ENCODE peak calls at places on chromosomes 16 and 17, in nine cellular contexts. C, A, V, N, H, K, T, Z and U are unnamed samples.

GRCh38 chr17:60471451-60471850 is 49.2 kb downstream of the CHCT1 start:
- DNase-seq in C (no peak), V (no peak), Z (no peak), N (no peak), H (no peak), K (no peak), A (no peak), T (no peak), U (no peak)

GRCh38 chr17:57781386-57782050 is 36.4 kb upstream of the CCDC182 start:
- DNase-seq in Z (no peak), C (no peak), K (no peak), T (no peak), A (no peak), V (no peak), N (no peak), H (no peak), U (no peak)

GRCh38 chr16:2224183-2224486 is 744 bp downstream of the E4F1 start:
- DNase-seq in V (no peak), Z (no peak), H (no peak), N (no peak), C (no peak), T (no peak), K (no peak), A (no peak), U (no peak)

GRCh38 chr16:3348547-3349167 is 7.0 kb upstream of the OR2C1 start:
- DNase-seq in T (no peak), N (no peak), V (peak; percentile 92), K (no peak), H (no peak), Z (no peak), A (no peak), C (no peak), U (no peak)

GRCh38 chr17:75724016-75725003 is 3.1 kb downstream of the ITGB4 start:
- DNase-seq in A (no peak), K (no peak), Z (no peak), V (no peak), N (no peak), C (no peak), H (no peak), T (peak; percentile 39), U (peak; percentile 30)

GRCh38 chr17:31496601-31497000 is 105.1 kb downstream of the RAB11FIP4 start:
- DNase-seq in A (no peak), Z (no peak), C (no peak), V (no peak), T (no peak), H (no peak), N (no peak), K (no peak), U (no peak)

GRCh38 chr16:49827806-49828428 is 28.0 kb downstream of the ZNF423 start:
- DNase-seq in K (no peak), C (no peak), N (no peak), H (no peak), Z (no peak), A (no peak), T (no peak), V (no peak), U (no peak)

GRCh38 chr16:65117701-65118448 is 4.0 kb downstream of the CDH11 start:
- DNase-seq in V (peak; percentile 75), A (peak; percentile 68), N (no peak), C (peak; percentile 88), H (peak; percentile 62), Z (peak; percentile 60), T (peak; percentile 73), K (peak; percentile 57), U (peak; percentile 70)

GRCh38 chr16:17138801-17139200 is 332.0 kb downstream of the XYLT1 start:
- DNase-seq in H (no peak), Z (no peak), A (no peak), C (peak; percentile 62), K (no peak), T (no peak), N (no peak), V (no peak), U (no peak)

GRCh38 chr17:82330322-82331239 is 3.0 kb downstream of the SECTM1 start:
- DNase-seq in H (peak; percentile 63), Z (no peak), A (no peak), N (no peak), V (peak; percentile 63), C (no peak), K (no peak), T (no peak), U (peak; percentile 68)

GRCh38 chr16:66942981-66943380 is 7.7 kb downstream of the CES2 start:
- DNase-seq in V (no peak), C (no peak), N (no peak), K (no peak), T (no peak), A (no peak), Z (no peak), H (no peak), U (no peak)

GRCh38 chr16:10016761-10017160 is 165.5 kb downstream of the GRIN2A start:
- DNase-seq in V (no peak), H (no peak), K (no peak), Z (no peak), T (no peak), A (no peak), C (no peak), N (no peak), U (no peak)

GRCh38 chr16:58842156-58842555 is 108.0 kb upstream of the GOT2 start:
- DNase-seq in T (no peak), K (no peak), Z (no peak), A (no peak), H (no peak), N (no peak), C (no peak), V (no peak), U (no peak)

GRCh38 chr16:58837950-58838349 is 103.8 kb upstream of the GOT2 start:
- DNase-seq in N (no peak), A (no peak), Z (no peak), V (no peak), K (no peak), C (no peak), H (no peak), T (no peak), U (no peak)

GRCh38 chr16:58832496-58832895 is 98.4 kb upstream of the GOT2 start:
- DNase-seq in V (no peak), Z (no peak), K (no peak), N (no peak), H (no peak), T (no peak), A (no peak), C (no peak), U (no peak)

DNA sequence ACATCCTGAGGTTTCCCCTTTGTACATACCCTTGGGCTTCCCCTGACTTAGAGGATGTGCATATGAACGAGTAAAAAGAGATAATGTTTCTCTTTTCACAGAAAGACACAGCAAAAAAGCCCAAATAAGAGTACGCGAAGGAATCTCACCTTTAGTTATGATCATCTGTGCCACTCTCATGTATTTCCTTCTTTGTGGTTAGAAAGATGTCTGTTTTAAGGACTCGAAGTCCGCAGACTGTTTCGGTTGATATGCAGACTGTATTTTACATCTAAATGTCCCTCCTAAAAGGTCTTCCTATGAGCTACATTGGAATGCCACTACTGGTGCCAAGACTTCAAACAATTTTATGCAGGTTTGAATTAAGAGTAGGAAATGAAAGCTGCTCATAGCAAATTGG is 102.3 kb upstream of the GOT2 start:
- DNase-seq in A (no peak), Z (no peak), T (no peak), C (no peak), H (no peak), N (no peak), K (no peak), V (no peak), U (no peak)
- H3K4me1 ChIP-seq in A (no peaks in the 10 kb centered on the region), Z (no peaks in the 10 kb centered on the region), T (no peaks in the 10 kb centered on the region), C (no peaks in the 10 kb centered on the region), H (no peaks in the 10 kb centered on the region), N (no peaks in the 10 kb centered on the region), K (no peaks in the 10 kb centered on the region), V (no peaks in the 10 kb centered on the region), U (no peaks in the 10 kb centered on the region)

GRCh38 chr16:58591083-58591482 is 38.5 kb downstream of the CNOT1 start:
- DNase-seq in A (no peak), C (no peak), H (no peak), V (no peak), N (no peak), Z (no peak), T (no peak), K (no peak), U (no peak)
- H3K4me3 ChIP-seq in A (no peak overlapping the region), C (no peak overlapping the region), H (no peak overlapping the region), V (no peak overlapping the region), N (no peak overlapping the region), Z (no peak overlapping the region), T (no peak overlapping the region), K (no peak overlapping the region), U (no peak overlapping the region)

DNA sequence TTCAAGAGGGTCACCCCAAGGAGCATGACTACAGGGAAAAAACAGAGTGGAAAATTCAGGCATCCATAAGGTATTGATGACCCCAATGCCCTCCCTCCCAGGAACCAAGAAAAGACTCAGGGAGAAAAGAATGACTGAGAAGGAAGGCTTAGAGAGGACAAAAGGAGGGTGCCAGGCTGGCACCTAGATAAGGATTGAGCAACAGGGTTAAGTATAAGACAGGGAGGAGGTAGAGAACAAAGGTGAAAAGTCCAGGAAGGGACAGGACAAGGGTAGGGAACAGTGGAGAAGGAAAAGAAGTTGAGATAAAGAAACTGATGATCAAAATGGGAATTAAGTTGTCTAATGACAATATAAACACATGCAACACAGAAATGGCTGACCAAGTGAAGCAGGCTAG is 2.5 kb downstream of the SLC35B1 start:
- DNase-seq in T (no peak), K (no peak), V (no peak), C (no peak), N (no peak), A (no peak), Z (no peak), H (no peak), U (no peak)
- H3K4me1 ChIP-seq in T (peaks cover 10% of the 10 kb centered on the region), K (peaks cover 15% of the 10 kb centered on the region), V (peaks cover 19% of the 10 kb centered on the region), C (peaks cover 2% of the 10 kb centered on the region), N (peaks cover 22% of the 10 kb centered on the region), A (no peaks in the 10 kb centered on the region), Z (peaks cover 10% of the 10 kb centered on the region), H (peaks cover 7% of the 10 kb centered on the region), U (peaks cover 31% of the 10 kb centered on the region)

GRCh38 chr16:78127130-78127529 is 27.7 kb downstream of the WWOX start:
- DNase-seq in V (no peak), N (no peak), H (no peak), T (no peak), C (no peak), Z (no peak), A (no peak), K (no peak), U (no peak)

GRCh38 chr16:78128920-78129319 is 29.5 kb downstream of the WWOX start:
- DNase-seq in V (no peak), A (no peak), N (no peak), Z (no peak), T (no peak), H (no peak), K (no peak), C (no peak), U (no peak)

GRCh38 chr16:78129349-78129748 is 29.9 kb downstream of the WWOX start:
- DNase-seq in A (no peak), K (no peak), T (no peak), N (no peak), H (no peak), Z (no peak), V (no peak), C (no peak), U (no peak)

GRCh38 chr16:78125112-78125844 is 25.8 kb downstream of the WWOX start:
- DNase-seq in T (no peak), H (no peak), A (no peak), Z (no peak), N (no peak), V (no peak), K (no peak), C (no peak), U (no peak)

DNA sequence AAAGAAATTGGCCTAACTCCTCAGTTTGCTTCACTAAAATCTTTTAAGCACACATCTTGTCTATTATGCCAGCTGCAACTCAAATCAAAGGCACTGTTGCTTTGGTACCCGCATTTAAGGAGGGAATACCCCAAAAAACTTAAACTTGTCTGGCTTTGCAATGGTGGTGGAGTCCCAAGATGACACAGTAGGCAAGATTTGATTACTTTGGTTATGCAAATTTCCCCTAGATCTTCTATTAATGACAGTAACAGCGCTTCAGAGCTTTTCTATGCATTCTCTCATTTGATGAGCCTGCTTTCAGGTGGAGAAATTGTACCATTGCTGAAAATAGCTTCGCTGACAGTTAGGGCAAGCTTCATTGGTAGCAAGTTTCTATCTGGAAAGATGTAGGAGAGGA is 27.2 kb downstream of the WWOX start:
- DNase-seq in H (no peak), Z (no peak), K (no peak), A (no peak), C (no peak), T (no peak), N (no peak), V (no peak), U (no peak)
- H3K4me3 ChIP-seq in H (no peak overlapping the region), Z (no peak overlapping the region), K (no peak overlapping the region), A (no peak overlapping the region), C (no peak overlapping the region), T (no peak overlapping the region), N (no peak overlapping the region), V (no peak overlapping the region), U (no peak overlapping the region)